ENCODE peak calls at places on chromosomes 2 and 18, in six cellular contexts. T is NCI-H1092; E is NCI-H1105; Y is fibroblast of mammary gland; R is fibroblast of the aortic adventitia; V is activated T-helper 9 cell treated with anti-CD3 and anti-CD28 coated beads, Interleukin-2, amount 50 U/mL, for 16 hours. Z is an unnamed sample.

GRCh38 chr2:237235383-237236095 is 149.8 kb downstream of the COPS8 start:
- DNase-seq in T (no peak), E (no peak), Y (peak; percentile 98), R (peak; percentile 93), V (no peak), Z (peak; percentile 80)

GRCh38 chr2:121479882-121480522 is 50.7 kb upstream of the RNU4ATAC start:
- DNase-seq in T (no peak), E (peak; percentile 15), Y (peak; percentile 36), R (peak; percentile 64), V (no peak), Z (peak; percentile 76)

GRCh38 chr18:77250501-77250925 is 865 bp downstream of the GALR1 start:
- DNase-seq in T (no peak), E (no peak), Y (no peak), R (no peak), V (no peak), Z (no peak)

GRCh38 chr2:233819884-233820765 is 34.2 kb downstream of the HJURP start:
- DNase-seq in T (no peak), E (no peak), Y (no peak), R (no peak), V (no peak), Z (no peak)

GRCh38 chr18:23311346-23312103 is 141.6 kb upstream of the RIOK3 start:
- DNase-seq in T (no peak), E (no peak), Y (peak; percentile 95), R (peak; percentile 98), V (no peak), Z (peak; percentile 26)

GRCh38 chr2:224360801-224361251 is 41.1 kb downstream of the FAM124B start:
- DNase-seq in T (no peak), E (peak; percentile 35), Y (no peak), R (no peak), V (no peak), Z (no peak)

GRCh38 chr2:42064417-42064942 is 16.7 kb downstream of the PKDCC start:
- DNase-seq in T (no peak), E (no peak), Y (peak; percentile 37), R (peak; percentile 88), V (no peak), Z (no peak)

GRCh38 chr2:113757059-113757657 is 716 bp upstream of the SLC35F5 start:
- DNase-seq in T (no peak), E (no peak), Y (no peak), R (no peak), V (no peak), Z (peak; percentile 15)

GRCh38 chr2:233892793-233893192 is 24.4 kb upstream of the TRPM8 start:
- DNase-seq in T (no peak), E (no peak), Y (no peak), R (no peak), V (no peak), Z (no peak)

GRCh38 chr2:42053791-42054656 is 6.2 kb downstream of the PKDCC start:
- DNase-seq in T (no peak), E (no peak), Y (no peak), R (peak; percentile 61), V (no peak), Z (no peak)

GRCh38 chr18:23354625-23355024 is 98.5 kb upstream of the RIOK3 start:
- DNase-seq in T (no peak), E (no peak), Y (peak; percentile 24), R (peak; percentile 73), V (no peak), Z (no peak)

GRCh38 chr18:9482790-9483189 is 7.5 kb downstream of the RALBP1 start:
- DNase-seq in T (no peak), E (no peak), Y (no peak), R (no peak), V (no peak), Z (no peak)

GRCh38 chr2:204608261-204608660 is 63.0 kb downstream of the PARD3B start:
- DNase-seq in T (no peak), E (no peak), Y (peak; percentile 15), R (peak; percentile 69), V (no peak), Z (no peak)

GRCh38 chr2:28391564-28392296 is 928 bp upstream of the FOSL2 start:
- DNase-seq in T (peak; percentile 52), E (peak; percentile 58), Y (peak; percentile 90), R (peak; percentile 92), V (peak; percentile 50), Z (peak; percentile 83)

GRCh38 chr2:54522624-54523281 is 66.6 kb downstream of the SPTBN1 start:
- DNase-seq in T (peak; percentile 49), E (peak; percentile 76), Y (peak; percentile 48), R (peak; percentile 69), V (peak; percentile 34), Z (peak; percentile 72)

GRCh38 chr2:17539993-17540812 is at the start of gene VSNL1:
- DNase-seq in T (peak; percentile 57), E (peak; percentile 89), Y (peak; percentile 30), R (peak; percentile 77), V (no peak), Z (peak; percentile 92)

GRCh38 chr2:234544659-234545611 is 48.1 kb upstream of the ARL4C start:
- DNase-seq in T (no peak), E (peak; percentile 67), Y (peak; percentile 59), R (peak; percentile 79), V (peak; percentile 62), Z (peak; percentile 69)

GRCh38 chr2:13230221-13230620 is 513.5 kb downstream of the TRIB2 start:
- DNase-seq in T (no peak), E (peak; percentile 29), Y (no peak), R (no peak), V (no peak), Z (no peak)

GRCh38 chr2:196792865-196793264 is 6.6 kb downstream of the GTF3C3 start:
- DNase-seq in T (no peak), E (no peak), Y (no peak), R (no peak), V (no peak), Z (no peak)

GRCh38 chr2:1051075-1051474 is 100.4 kb downstream of the SNTG2 start:
- DNase-seq in T (no peak), E (no peak), Y (peak; percentile 39), R (peak; percentile 3), V (no peak), Z (no peak)

GRCh38 chr2:186503827-186504606 is 18.0 kb downstream of the ZC3H15 start:
- DNase-seq in T (no peak), E (peak; percentile 35), Y (peak; percentile 51), R (peak; percentile 64), V (no peak), Z (no peak)

GRCh38 chr2:160812830-160813505 is 319.4 kb upstream of the RBMS1 start:
- DNase-seq in T (no peak), E (no peak), Y (no peak), R (no peak), V (no peak), Z (no peak)

GRCh38 chr2:97718051-97718882 is 4.9 kb downstream of the ZAP70 start:
- DNase-seq in T (no peak), E (no peak), Y (no peak), R (no peak), V (peak; percentile 56), Z (no peak)

GRCh38 chr2:216372761-216373291 is 543 bp upstream of the MARCHF4 start:
- DNase-seq in T (no peak), E (no peak), Y (peak; percentile 80), R (peak; percentile 91), V (no peak), Z (no peak)

GRCh38 chr2:9462872-9463697 is 11.3 kb upstream of the IAH1 start:
- DNase-seq in T (peak; percentile 6), E (peak; percentile 27), Y (no peak), R (no peak), V (no peak), Z (no peak)

GRCh38 chr2:164388511-164388910 is 232.8 kb downstream of the GRB14 start:
- DNase-seq in T (no peak), E (no peak), Y (peak; percentile 15), R (peak; percentile 63), V (no peak), Z (no peak)

Z was measured in body of pancreas.